ENCODE peak calls at places on chromosomes 2 and 18, in four cellular contexts. F is stimulated activated naive CD8-positive, alpha-beta T cell treated with anti-CD3 and anti-CD28 coated beads, Interleukin-15, Interleukin-2, amounts not matched to agents 100 U/mL and 50 U/mL, for 24 hours; M is T-helper 2 cell; X is EL. N is an unnamed sample.

GRCh38 chr18:32803571-32803970 is 30.7 kb upstream of the KLHL14 start:
- DNase-seq in F (no peak), X (no peak), M (no peak), N (no peak)

GRCh38 chr2:191050640-191050987 is 36.6 kb upstream of the STAT1 start:
- DNase-seq in M (no peak), X (peak; percentile 93), F (no peak), N (no peak)

GRCh38 chr2:221705478-221705877 is 133.4 kb upstream of the EPHA4 start:
- DNase-seq in X (no peak), F (no peak), M (no peak), N (no peak)

GRCh38 chr2:212034841-212035585 is 503.6 kb downstream of the ERBB4 start:
- DNase-seq in X (no peak), M (no peak), F (no peak), N (no peak)

GRCh38 chr18:49878996-49879585 is 65.8 kb upstream of the ACAA2 start:
- DNase-seq in M (no peak), X (no peak), F (no peak), N (no peak)

GRCh38 chr18:8730080-8730827 is 24.9 kb downstream of the MTCL1 start:
- DNase-seq in M (no peak), X (peak; percentile 70), F (no peak), N (no peak)

GRCh38 chr2:169225233-169225750 is 137.0 kb downstream of the LRP2 start:
- DNase-seq in F (no peak), X (no peak), M (no peak), N (no peak)

GRCh38 chr18:59929621-59930295 is 30.0 kb downstream of the PMAIP1 start:
- DNase-seq in F (no peak), X (peak; percentile 41), M (no peak), N (peak; percentile 51)

GRCh38 chr2:45154144-45154543 is 144.9 kb upstream of the SIX2 start:
- DNase-seq in M (no peak), F (no peak), X (no peak), N (no peak)

GRCh38 chr18:78196280-78196679 is 783.3 kb upstream of the SALL3 start:
- DNase-seq in F (no peak), X (no peak), M (no peak), N (no peak)

GRCh38 chr18:70234667-70235459 is 29.4 kb upstream of the RTTN start:
- DNase-seq in X (peak; percentile 53), F (no peak), M (no peak), N (no peak)

GRCh38 chr18:77165489-77166415 is 33.2 kb upstream of the MBP start:
- DNase-seq in F (no peak), X (peak; percentile 40), M (no peak), N (no peak)

GRCh38 chr18:31042391-31043181 is at the start of gene DSC3:
- DNase-seq in M (no peak), F (peak; percentile 7), X (no peak), N (no peak)

GRCh38 chr2:209472386-209472832 is 48.6 kb downstream of the MAP2 start:
- DNase-seq in X (peak; percentile 62), F (no peak), M (no peak), N (no peak)

GRCh38 chr18:76545433-76546281 is 50.6 kb upstream of the ZNF516 start:
- DNase-seq in M (no peak), X (no peak), F (no peak), N (no peak)

GRCh38 chr2:220489116-220489515 is 861.7 kb downstream of the SLC4A3 start:
- DNase-seq in F (no peak), M (no peak), X (no peak), N (no peak)

GRCh38 chr2:159744363-159744762 is 32.1 kb downstream of the MARCHF7 start:
- DNase-seq in F (no peak), X (peak; percentile 81), M (no peak), N (no peak)

GRCh38 chr18:62715829-62716678 is 713 bp downstream of the PHLPP1 start:
- DNase-seq in M (peak; percentile 28), F (peak; percentile 63), X (peak; percentile 65), N (peak; percentile 75)

GRCh38 chr2:70785137-70785911 is 5.1 kb downstream of the FIGLA start:
- DNase-seq in X (peak; percentile 14), M (no peak), F (peak; percentile 47), N (peak; percentile 63)

GRCh38 chr2:38783586-38783985 is 5.6 kb downstream of the GEMIN6 start:
- DNase-seq in M (no peak), X (no peak), F (no peak), N (no peak)

GRCh38 chr18:36035253-36035652 is 32.1 kb downstream of the RPRD1A start:
- DNase-seq in X (peak; percentile 74), F (no peak), M (no peak), N (no peak)

GRCh38 chr2:53561155-53561554 is 206.4 kb upstream of the CHAC2 start:
- DNase-seq in X (no peak), F (no peak), M (no peak), N (no peak)

GRCh38 chr2:235661538-235661937 is 167.7 kb downstream of the AGAP1 start:
- DNase-seq in M (no peak), F (no peak), X (no peak), N (no peak)

GRCh38 chr2:231642631-231643493 is 50.2 kb downstream of the TEX44 start:
- DNase-seq in X (peak; percentile 97), F (peak; percentile 79), M (no peak), N (peak; percentile 85)

GRCh38 chr18:54223568-54224241 is 764 bp downstream of the MBD2 start:
- DNase-seq in F (peak; percentile 53), X (peak; percentile 92), M (no peak), N (peak; percentile 77)